ENCODE peak calls at places on chromosomes 2 and 18, in five cellular contexts. R, U, T, C and J are unnamed samples.
A peak's percentile ranks its signal among the peaks of the same experiment; 100 is the strongest.

GRCh38 chr2:11750917-11751316 is 4.5 kb downstream of the LPIN1 start:
- DNase-seq in C (no peak), R (no peak), U (no peak), T (no peak), J (no peak)

GRCh38 chr18:37778417-37779165 is 213.0 kb upstream of the CELF4 start:
- DNase-seq in R (peak; percentile 44), C (peak; percentile 70), U (peak; percentile 46), T (peak; percentile 13), J (peak; percentile 84)

GRCh38 chr2:235325126-235325525 is 168.7 kb upstream of the AGAP1 start:
- DNase-seq in C (no peak), U (no peak), R (no peak), T (no peak), J (peak; percentile 12)

GRCh38 chr2:232761301-232761907 is 15.0 kb downstream of the KCNJ13 start:
- DNase-seq in R (peak; percentile 69), U (peak; percentile 28), C (peak; percentile 56), T (peak; percentile 28), J (peak; percentile 57)

GRCh38 chr2:66581461-66582363 is 146.8 kb downstream of the MEIS1 start:
- DNase-seq in T (no peak), C (peak; percentile 22), R (no peak), U (no peak), J (peak; percentile 28)

GRCh38 chr2:65452150-65452895 is 19.9 kb upstream of the SPRED2 start:
- DNase-seq in R (no peak), C (no peak), U (no peak), T (no peak), J (no peak)

GRCh38 chr2:15302154-15302553 is 259.0 kb downstream of the NBAS start:
- DNase-seq in R (no peak), U (no peak), T (no peak), C (peak; percentile 48), J (no peak)

GRCh38 chr2:97662895-97663625 is 784 bp downstream of the ACTR1B start:
- DNase-seq in U (peak; percentile 78), T (no peak), R (peak; percentile 64), C (peak; percentile 81), J (peak; percentile 87)

GRCh38 chr2:98749053-98749450 is 18.1 kb upstream of the MGAT4A start:
- DNase-seq in C (no peak), U (no peak), R (no peak), T (no peak), J (no peak)

DNA sequence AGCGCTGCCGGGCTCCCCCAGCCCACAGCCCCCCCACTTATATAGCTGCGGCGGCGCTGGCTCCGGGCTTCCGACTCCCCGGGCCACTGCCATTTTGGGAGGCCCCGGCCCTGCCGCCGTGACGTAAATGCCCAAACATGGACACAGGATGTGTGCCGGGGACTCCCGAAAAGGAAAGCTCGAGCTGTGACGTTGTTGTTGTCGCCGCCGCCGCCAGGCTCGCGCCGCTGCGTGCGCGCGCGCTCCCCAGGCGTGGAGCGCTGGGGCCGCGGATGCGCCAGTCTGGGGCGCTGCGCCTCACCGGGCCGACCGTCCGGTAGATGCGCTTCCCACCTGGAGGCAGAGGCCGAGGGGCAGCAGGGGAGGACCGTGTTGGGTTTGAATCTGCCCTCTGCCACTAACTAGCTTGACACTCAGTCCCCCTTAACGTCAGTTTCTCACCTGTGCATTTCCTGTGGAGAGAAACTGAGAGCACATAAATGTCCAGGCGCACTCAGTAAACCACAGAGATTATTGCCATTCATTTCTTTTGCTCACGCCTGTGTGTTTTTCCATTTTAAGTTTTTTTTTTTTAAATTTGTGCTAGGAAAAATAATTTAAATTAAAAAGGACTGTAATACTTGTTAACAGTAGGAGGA is at the start of gene EGR4:
- DNase-seq in R (peak; percentile 89), U (peak; percentile 57), C (peak; percentile 80), T (peak; percentile 64), J (peak; percentile 65)
- H3K4me3 ChIP-seq in R (peak within 1 kb of the TSS; percentile 58), U (peak within 1 kb of the TSS; percentile 46), C (peak within 1 kb of the TSS; percentile 43), T (peak within 1 kb of the TSS; percentile 34), J (peak within 1 kb of the TSS; percentile 3)

DNA sequence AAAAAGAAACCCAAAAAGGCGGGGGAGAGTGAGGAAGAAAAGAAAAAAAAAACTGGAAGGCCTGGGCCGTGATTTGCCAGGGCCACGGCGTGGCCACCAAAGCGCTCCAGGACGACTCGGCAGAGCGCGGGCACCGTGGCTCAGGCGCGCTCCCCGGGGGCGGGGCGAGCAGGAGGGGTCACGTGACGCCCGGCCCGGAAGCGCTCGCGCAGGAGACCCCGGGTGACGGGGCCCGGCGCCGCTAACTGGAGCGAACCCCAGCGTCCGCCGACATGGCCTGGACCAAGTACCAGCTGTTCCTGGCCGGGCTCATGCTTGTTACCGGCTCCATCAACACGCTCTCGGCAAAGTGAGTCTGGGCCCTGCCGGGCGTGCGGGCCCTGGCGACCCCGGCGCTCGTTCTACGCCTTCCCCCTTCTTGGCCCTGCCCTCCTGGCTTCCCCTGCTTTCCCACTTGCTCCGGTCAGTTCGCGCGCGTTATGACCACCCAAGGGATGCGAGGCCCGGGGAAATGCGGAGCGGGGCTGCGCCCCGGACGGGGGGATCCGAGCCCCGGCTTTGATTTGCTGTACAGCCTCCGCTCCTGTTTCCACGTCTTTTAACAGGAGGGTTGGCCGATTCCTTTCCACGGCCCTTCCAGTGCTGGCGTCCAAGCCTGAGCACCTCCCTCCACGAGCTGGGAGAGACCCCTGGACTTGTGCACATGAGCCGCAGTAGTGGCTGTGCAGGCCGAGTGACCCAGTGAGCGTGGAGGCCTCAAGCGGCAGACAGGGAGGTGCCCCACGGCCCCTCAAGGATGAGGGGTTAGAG is at the start of gene SLC35F6:
- DNase-seq in U (peak; percentile 85), T (no peak), R (peak; percentile 86), C (peak; percentile 89), J (peak; percentile 93)
- H3K4me3 ChIP-seq in U (peak within 1 kb of the TSS; percentile 78), T (peak within 1 kb of the TSS; percentile 96), R (peak within 1 kb of the TSS; percentile 96), C (peak within 1 kb of the TSS; percentile 71), J (peak within 1 kb of the TSS; percentile 91)

DNA sequence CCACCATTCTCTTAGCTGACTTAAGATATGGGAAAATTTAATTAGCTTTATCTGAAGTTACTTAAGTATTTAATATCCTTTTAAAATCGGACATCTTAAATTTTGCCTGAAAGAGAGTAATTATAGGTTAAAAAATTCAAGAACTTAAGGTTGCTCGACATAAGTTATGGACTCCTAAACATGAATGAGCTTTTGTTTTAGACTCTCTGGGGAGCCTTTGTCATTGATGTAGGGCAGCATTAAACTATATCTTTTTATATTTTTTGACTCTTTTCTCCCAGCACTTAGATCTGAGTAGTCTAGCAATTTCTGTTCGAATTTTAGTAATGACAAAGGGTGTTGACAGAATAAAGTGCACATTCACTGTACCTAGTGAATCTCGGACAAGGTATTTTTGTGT is 4.7 kb downstream of the PHLPP1 start:
- DNase-seq in R (no peak), U (no peak), T (no peak), C (no peak), J (no peak)
- H3K4me3 ChIP-seq in R (no peak overlapping the region), U (no peak overlapping the region), T (no peak overlapping the region), C (peak overlapping the region; percentile 5), J (no peak overlapping the region)

GRCh38 chr2:46885376-46885775 is 30.2 kb downstream of the MCFD2 start:
- DNase-seq in R (no peak), C (no peak), U (no peak), T (no peak), J (no peak)
- H3K4me3 ChIP-seq in R (no peak overlapping the region), C (no peak overlapping the region), U (no peak overlapping the region), T (no peak overlapping the region), J (no peak overlapping the region)